ENCODE peak calls at places on chromosomes 3 and 15, in nine cellular contexts. K is pancreas, V is HL-60, J is kidney, F is heart right ventricle, Z is K562, S is HCT116, G is keratinocyte, E is dorsolateral prefrontal cortex. P is an unnamed sample.

GRCh38 chr15:67456677-67457529 is 64.0 kb upstream of the C15orf61 start:
- DNase-seq in J (peak; percentile 91), S (peak; percentile 42), V (peak; percentile 83), E (peak; percentile 74), G (peak; percentile 15), Z (peak; percentile 81), K (peak; percentile 84), F (peak; percentile 83), P (peak; percentile 80)

GRCh38 chr3:136804164-136804563 is 14.8 kb upstream of the SLC35G2 start:
- DNase-seq in V (no peak), F (no peak), G (no peak), S (no peak), E (no peak), K (no peak), J (no peak), Z (no peak), P (no peak)

GRCh38 chr3:8768364-8769087 is 887 bp downstream of the OXTR start:
- DNase-seq in Z (no peak), K (no peak), V (no peak), G (no peak), J (no peak), S (no peak), E (no peak), F (no peak), P (no peak)

GRCh38 chr3:15556512-15556911 is 35.0 kb upstream of the COLQ start:
- DNase-seq in Z (no peak), K (no peak), J (no peak), G (no peak), S (no peak), F (no peak), E (no peak), V (no peak), P (no peak)

GRCh38 chr3:108223928-108224327 is 1.7 kb upstream of the IFT57 start:
- DNase-seq in Z (no peak), J (no peak), F (no peak), V (peak; percentile 60), K (no peak), E (no peak), S (no peak), G (no peak), P (no peak)

GRCh38 chr3:159929181-159929893 is 59.3 kb upstream of the IL12A start:
- DNase-seq in K (no peak), Z (no peak), J (no peak), V (peak; percentile 36), F (peak; percentile 29), S (no peak), E (no peak), G (no peak), P (peak; percentile 57)

GRCh38 chr3:174441588-174442316 is 417.4 kb upstream of the NAALADL2 start:
- DNase-seq in K (no peak), V (no peak), S (no peak), J (no peak), E (no peak), Z (no peak), F (no peak), G (no peak), P (no peak)

GRCh38 chr15:62935300-62936081 is 107.1 kb upstream of the TPM1 start:
- DNase-seq in V (no peak), F (no peak), G (no peak), E (no peak), Z (no peak), J (no peak), K (no peak), S (no peak), P (no peak)

GRCh38 chr3:159150176-159150575 is 348.3 kb downstream of the MFSD1 start:
- DNase-seq in G (no peak), E (no peak), K (no peak), J (no peak), V (no peak), S (no peak), F (no peak), Z (no peak), P (no peak)

GRCh38 chr3:55064164-55064563 is 136.3 kb upstream of the LRTM1 start:
- DNase-seq in K (no peak), Z (no peak), V (no peak), G (no peak), S (no peak), E (no peak), F (no peak), J (peak; percentile 64), P (no peak)

GRCh38 chr3:169218314-169218983 is 445.1 kb downstream of the MECOM start:
- DNase-seq in J (peak; percentile 43), E (no peak), K (peak; percentile 53), V (no peak), Z (no peak), S (peak; percentile 54), F (peak; percentile 59), G (no peak), P (peak; percentile 60)

DNA sequence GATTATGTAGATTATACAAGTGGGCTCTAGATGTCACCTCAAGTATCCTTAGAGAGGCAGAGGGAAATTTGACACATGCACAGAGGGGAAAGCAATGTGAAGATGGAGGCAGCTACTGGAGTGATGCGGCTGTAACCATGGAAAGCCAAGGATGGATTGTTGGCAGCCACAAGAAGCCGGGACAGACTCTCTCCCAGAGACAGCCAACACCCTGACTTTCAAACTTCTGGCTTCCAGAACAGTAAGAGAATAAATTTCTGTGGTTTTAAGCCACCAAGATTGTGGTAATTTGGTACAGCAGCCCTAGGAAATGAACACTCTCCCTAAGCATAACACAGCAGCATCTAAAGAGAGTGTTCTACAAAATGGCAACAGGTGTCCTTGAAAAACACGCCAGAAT is 34.4 kb upstream of the PRICKLE2 start:
- DNase-seq in V (no peak), G (no peak), S (no peak), J (no peak), E (no peak), K (no peak), F (no peak), Z (no peak), P (no peak)
- H3K27ac ChIP-seq in V (no peak overlapping the region), G (no peak overlapping the region), S (no peak overlapping the region), J (no peak overlapping the region), E (no peak overlapping the region), K (no peak overlapping the region), F (no peak overlapping the region), Z (no peak overlapping the region), P (peak overlapping the region; percentile 15)

GRCh38 chr3:143895805-143896204 is 47.5 kb upstream of the SLC9A9 start:
- DNase-seq in V (no peak), K (no peak), E (no peak), F (no peak), S (no peak), Z (peak; percentile 14), G (no peak), J (no peak), P (no peak)
- TF ChIP-seq CTCF in V (no peak), K (no peak), E (peak; percentile 56), F (peak; percentile 46), S (no peak), Z (peak; percentile 18), G (no peak), J (no peak), P (peak; percentile 12)

GRCh38 chr3:149134560-149134959 is 5.1 kb downstream of the HPS3 start:
- DNase-seq in Z (no peak), J (no peak), G (no peak), V (no peak), K (no peak), S (no peak), E (no peak), F (no peak), P (no peak)

GRCh38 chr3:149129326-149130123 is at the start of gene HPS3:
- DNase-seq in G (peak; percentile 9), J (peak; percentile 98), S (peak; percentile 73), Z (peak; percentile 89), E (peak; percentile 90), K (peak; percentile 91), V (peak; percentile 85), F (peak; percentile 89), P (peak; percentile 93)

GRCh38 chr3:149128856-149129255 is 582 bp upstream of the HPS3 start:
- DNase-seq in Z (no peak), F (no peak), E (no peak), S (no peak), K (no peak), J (no peak), G (no peak), V (no peak), P (no peak)

GRCh38 chr3:149131594-149131993 is 2.2 kb downstream of the HPS3 start:
- DNase-seq in J (no peak), S (no peak), Z (no peak), E (no peak), K (no peak), G (no peak), F (no peak), V (no peak), P (no peak)
- H3K27ac ChIP-seq in J (peak overlapping the region; percentile 49), S (no peak overlapping the region), Z (no peak overlapping the region), E (peak overlapping the region; percentile 38), K (no peak overlapping the region), G (no peak overlapping the region), F (no peak overlapping the region), V (no peak overlapping the region), P (peak overlapping the region; percentile 27)

GRCh38 chr15:74311734-74312444 is 55.6 kb downstream of the CYP11A1 start:
- DNase-seq in F (no peak), Z (peak; percentile 81), E (no peak), S (peak; percentile 35), J (no peak), V (no peak), G (no peak), K (no peak), P (no peak)
- TF ChIP-seq CTCF in F (peak; percentile 63), Z (peak; percentile 80), E (no peak), S (peak; percentile 86), J (peak; percentile 33), V (no peak), G (peak; percentile 28), K (no peak), P (peak; percentile 48)

GRCh38 chr3:188202358-188203138 is 48.6 kb downstream of the LPP start:
- DNase-seq in F (no peak), V (no peak), K (no peak), E (no peak), J (no peak), Z (peak; percentile 33), S (peak; percentile 2), G (no peak), P (no peak)
- H3K27ac ChIP-seq in F (no peak overlapping the region), V (no peak overlapping the region), K (no peak overlapping the region), E (no peak overlapping the region), J (no peak overlapping the region), Z (no peak overlapping the region), S (no peak overlapping the region), G (no peak overlapping the region), P (peak overlapping the region; percentile 39)

DNA sequence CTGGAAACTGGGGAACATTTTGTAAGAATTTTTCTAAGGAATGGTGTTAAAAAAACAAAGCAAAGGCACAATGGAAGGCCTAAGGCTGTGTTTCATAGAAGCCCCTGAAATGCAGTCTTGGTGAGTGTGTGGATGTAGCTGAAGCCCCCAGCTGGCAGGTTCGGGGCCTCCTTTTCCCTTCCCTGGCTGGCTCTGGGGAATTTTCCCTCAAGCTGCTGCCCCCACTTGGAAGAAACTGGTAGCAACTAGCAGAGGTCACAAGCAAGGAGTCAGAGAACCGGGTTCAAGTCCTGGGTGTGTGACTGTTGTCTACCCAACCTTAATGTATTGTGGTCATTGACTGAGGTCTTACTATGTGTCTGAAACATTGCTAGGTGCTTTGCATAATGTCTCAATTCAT is 85.3 kb upstream of the MYZAP start:
- DNase-seq in K (peak; percentile 43), F (no peak), S (no peak), G (no peak), J (no peak), V (no peak), E (no peak), Z (no peak), P (no peak)
- TF ChIP-seq CTCF in K (no peak), F (peak; percentile 29), S (peak; percentile 31), G (peak; percentile 42), J (peak; percentile 17), V (no peak), E (no peak), Z (peak; percentile 51), P (no peak)

P was measured in heart left ventricle.